ENCODE peak calls at places on chromosomes 6 and 20, in five cellular contexts. O is IMR-90, Z is sigmoid colon, H is WERI-Rb-1, R is fibroblast of mammary gland. A is an unnamed sample.

GRCh38 chr6:33880104-33880678 is 76.4 kb upstream of the MLN start:
- DNase-seq in O (no peak), Z (no peak), H (no peak), R (no peak), A (no peak)

GRCh38 chr6:79338493-79338892 is 104.0 kb upstream of the HMGN3 start:
- DNase-seq in O (no peak), Z (no peak), H (no peak), R (no peak), A (no peak)

GRCh38 chr6:136249336-136249735 is 775 bp downstream of the MTFR2 start:
- DNase-seq in O (peak; percentile 56), Z (no peak), H (no peak), R (peak; percentile 27), A (no peak)

GRCh38 chr20:22576733-22577514 is 7.4 kb downstream of the FOXA2 start:
- DNase-seq in O (no peak), Z (no peak), H (no peak), R (no peak), A (no peak)

GRCh38 chr6:28988536-28989415 is 16.3 kb downstream of the ZNF311 start:
- DNase-seq in O (peak; percentile 61), Z (peak; percentile 71), H (no peak), R (peak; percentile 83), A (no peak)

GRCh38 chr6:138719011-138719635 is 54.4 kb upstream of the CCDC28A start:
- DNase-seq in O (peak; percentile 20), Z (no peak), H (no peak), R (peak; percentile 50), A (no peak)

GRCh38 chr6:37550436-37550835 is 50.7 kb upstream of the CCDC167 start:
- DNase-seq in O (peak; percentile 64), Z (no peak), H (no peak), R (peak; percentile 63), A (no peak)

GRCh38 chr6:27550692-27551091 is 77.8 kb upstream of the ZNF184 start:
- DNase-seq in O (no peak), Z (no peak), H (no peak), R (no peak), A (no peak)

GRCh38 chr6:157456524-157456829 is 75.5 kb downstream of the ZDHHC14 start:
- DNase-seq in O (no peak), Z (no peak), H (no peak), R (no peak), A (no peak)

GRCh38 chr20:16955971-16956370 is 207.8 kb downstream of the OTOR start:
- DNase-seq in O (no peak), Z (no peak), H (no peak), R (no peak), A (no peak)

GRCh38 chr6:137218473-137218916 is 690 bp downstream of the IFNGR1 start:
- DNase-seq in O (peak; percentile 52), Z (peak; percentile 83), H (peak; percentile 10), R (peak; percentile 76), A (no peak)

GRCh38 chr6:150297327-150298028 is 71.3 kb upstream of the IYD start:
- DNase-seq in O (no peak), Z (no peak), H (no peak), R (peak; percentile 94), A (no peak)

GRCh38 chr20:25219365-25219764 is 23.9 kb downstream of the ENTPD6 start:
- DNase-seq in O (no peak), Z (no peak), H (no peak), R (no peak), A (no peak)

GRCh38 chr20:51456511-51457280 is 85.8 kb downstream of the NFATC2 start:
- DNase-seq in O (peak; percentile 95), Z (peak; percentile 98), H (no peak), R (peak; percentile 96), A (peak; percentile 78)

GRCh38 chr6:71012871-71013456 is 56.1 kb upstream of the B3GAT2 start:
- DNase-seq in O (peak; percentile 51), Z (no peak), H (no peak), R (peak; percentile 56), A (no peak)

GRCh38 chr20:52536841-52537400 is 345.3 kb upstream of the ZFP64 start:
- DNase-seq in O (peak; percentile 17), Z (no peak), H (no peak), R (no peak), A (no peak)

GRCh38 chr6:152124432-152125074 is 317.1 kb downstream of the ESR1 start:
- DNase-seq in O (peak; percentile 75), Z (no peak), H (no peak), R (peak; percentile 83), A (peak; percentile 18)

GRCh38 chr6:20746024-20746423 is 211.8 kb downstream of the CDKAL1 start:
- DNase-seq in O (no peak), Z (no peak), H (no peak), R (no peak), A (no peak)

GRCh38 chr20:58715709-58716475 is 23.3 kb downstream of the NPEPL1 start:
- DNase-seq in O (no peak), Z (peak; percentile 54), H (no peak), R (no peak), A (no peak)

GRCh38 chr20:19867074-19867473 is 109.0 kb downstream of the RIN2 start:
- DNase-seq in O (peak; percentile 89), Z (no peak), H (no peak), R (peak; percentile 76), A (no peak)

GRCh38 chr6:56101141-56101553 is 146.2 kb downstream of the COL21A1 start:
- DNase-seq in O (peak; percentile 94), Z (no peak), H (no peak), R (peak; percentile 98), A (peak; percentile 96)

GRCh38 chr6:75563032-75563431 is 38.6 kb upstream of the SENP6 start:
- DNase-seq in O (peak; percentile 47), Z (no peak), H (peak; percentile 24), R (peak; percentile 54), A (no peak)

GRCh38 chr6:40148882-40149573 is 214.8 kb upstream of the MOCS1 start:
- DNase-seq in O (no peak), Z (no peak), H (peak; percentile 11), R (no peak), A (no peak)

GRCh38 chr6:117441824-117442264 is 16.1 kb upstream of the ROS1 start:
- DNase-seq in O (peak; percentile 68), Z (no peak), H (no peak), R (peak; percentile 88), A (no peak)

GRCh38 chr6:74805841-74806696 is 399.8 kb downstream of the COL12A1 start:
- DNase-seq in O (no peak), Z (no peak), H (no peak), R (peak; percentile 9), A (no peak)

GRCh38 chr6:168031411-168032382 is 34.2 kb downstream of the KIF25 start:
- DNase-seq in O (peak; percentile 64), Z (no peak), H (no peak), R (peak; percentile 85), A (peak; percentile 54)

GRCh38 chr6:90263653-90264052 is 33.0 kb downstream of the BACH2 start:
- DNase-seq in O (peak; percentile 92), Z (no peak), H (no peak), R (peak; percentile 67), A (peak; percentile 28)

GRCh38 chr6:90269334-90269733 is 27.3 kb downstream of the BACH2 start:
- DNase-seq in O (no peak), Z (no peak), H (no peak), R (no peak), A (no peak)

GRCh38 chr6:90266845-90267621 is 29.6 kb downstream of the BACH2 start:
- DNase-seq in O (no peak), Z (no peak), H (no peak), R (no peak), A (no peak)

GRCh38 chr6:90271831-90272230 is 24.8 kb downstream of the BACH2 start:
- DNase-seq in O (no peak), Z (no peak), H (no peak), R (no peak), A (no peak)

DNA sequence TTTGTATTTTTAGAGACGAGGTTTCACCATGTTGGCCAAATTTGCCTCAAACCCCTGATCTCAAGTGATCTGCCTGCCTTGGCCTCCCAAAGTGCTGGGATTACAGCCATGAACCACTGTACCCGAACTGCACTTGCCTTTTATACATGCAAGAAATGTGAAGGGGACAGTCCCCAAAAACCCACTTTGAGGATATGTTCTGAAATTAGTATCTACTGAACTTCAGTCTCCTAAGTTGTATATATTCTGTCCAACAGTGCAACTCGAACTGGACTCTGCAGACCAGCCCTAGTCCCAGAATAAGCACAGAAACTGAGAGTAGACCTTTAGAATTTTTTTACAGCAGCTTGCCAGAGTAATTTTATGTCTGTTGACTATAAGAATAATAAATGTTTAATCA is 28.5 kb downstream of the BACH2 start:
- DNase-seq in O (no peak), Z (no peak), H (no peak), R (no peak), A (no peak)
- H3K4me3 ChIP-seq in O (no peak overlapping the region), Z (no peak overlapping the region), H (no peak overlapping the region), R (no peak overlapping the region), A (no peak overlapping the region)

GRCh38 chr6:122494665-122495272 is 23.2 kb upstream of the SERINC1 start:
- DNase-seq in O (no peak), Z (no peak), H (no peak), R (no peak), A (no peak)

GRCh38 chr6:122495612-122496011 is 24.0 kb upstream of the SERINC1 start:
- DNase-seq in O (no peak), Z (no peak), H (no peak), R (no peak), A (no peak)

GRCh38 chr6:122491915-122492537 is 20.4 kb upstream of the SERINC1 start:
- DNase-seq in O (peak; percentile 67), Z (peak; percentile 76), H (peak; percentile 86), R (peak; percentile 72), A (no peak)
- TF ChIP-seq CTCF in O (peak; percentile 85), Z (peak; percentile 42), H (peak; percentile 71), R (peak; percentile 98), A (peak; percentile 96)

GRCh38 chr6:1388081-1388926 is 1.1 kb upstream of the FOXF2 start:
- DNase-seq in O (peak; percentile 53), Z (no peak), H (peak; percentile 59), R (no peak), A (no peak)

GRCh38 chr6:1386310-1386709 is 3.1 kb upstream of the FOXF2 start:
- DNase-seq in O (no peak), Z (no peak), H (no peak), R (no peak), A (no peak)

GRCh38 chr6:1388927-1389790 is at the start of gene FOXF2:
- DNase-seq in O (no peak), Z (peak; percentile 85), H (no peak), R (no peak), A (no peak)

GRCh38 chr6:1389791-1390070 is 355 bp downstream of the FOXF2 start:
- DNase-seq in O (no peak), Z (no peak), H (no peak), R (no peak), A (no peak)

GRCh38 chr6:1387632-1388031 is 1.7 kb upstream of the FOXF2 start:
- DNase-seq in O (no peak), Z (no peak), H (no peak), R (no peak), A (no peak)
- H3K4me3 ChIP-seq in O (no peak overlapping the region), Z (peak overlapping the region; percentile 66), H (no peak overlapping the region), R (no peak overlapping the region), A (peak overlapping the region; percentile 71)

GRCh38 chr6:52208612-52209011 is 22.4 kb downstream of the IL17A start:
- DNase-seq in O (no peak), Z (no peak), H (no peak), R (no peak), A (no peak)

GRCh38 chr6:52201493-52201892 is 15.3 kb downstream of the IL17A start:
- DNase-seq in O (no peak), Z (no peak), H (no peak), R (no peak), A (no peak)

GRCh38 chr6:52209672-52210626 is 23.8 kb downstream of the IL17A start:
- DNase-seq in O (no peak), Z (no peak), H (no peak), R (no peak), A (no peak)

GRCh38 chr6:52207066-52207465 is 20.9 kb downstream of the IL17A start:
- DNase-seq in O (no peak), Z (no peak), H (no peak), R (no peak), A (no peak)
- TF ChIP-seq CTCF in O (no peak), Z (no peak), H (no peak), R (no peak), A (no peak)

A was measured in BJ.